ENCODE peak calls at places on chromosomes 1 and 21, in four cellular contexts. T is heart left ventricle, L is prostate gland, W is GM23338. G is an unnamed sample.

GRCh38 chr1:161092621-161093028 is 3.3 kb upstream of the NECTIN4 start:
- DNase-seq in T (no peak), L (no peak), W (no peak), G (no peak)

GRCh38 chr1:11951901-11952300 is 17.4 kb downstream of the PLOD1 start:
- DNase-seq in T (no peak), L (no peak), W (no peak), G (no peak)

GRCh38 chr1:245172829-245173228 is 18.0 kb downstream of the KIF26B start:
- DNase-seq in T (no peak), L (no peak), W (no peak), G (no peak)

GRCh38 chr1:5525597-5526384 is 466.4 kb downstream of the NPHP4 start:
- DNase-seq in T (no peak), L (no peak), W (no peak), G (no peak)

GRCh38 chr1:33332881-33333280 is 12.0 kb upstream of the A3GALT2 start:
- DNase-seq in T (no peak), L (no peak), W (no peak), G (peak; percentile 51)

GRCh38 chr1:42186172-42186571 is 21.6 kb upstream of the GUCA2A start:
- DNase-seq in T (no peak), L (no peak), W (no peak), G (no peak)

GRCh38 chr1:187491082-187491720 is 662.5 kb downstream of the PLA2G4A start:
- DNase-seq in T (no peak), L (no peak), W (no peak), G (no peak)

GRCh38 chr1:10494754-10495474 is 20.2 kb downstream of the PEX14 start:
- DNase-seq in T (peak; percentile 76), L (peak; percentile 76), W (peak; percentile 85), G (peak; percentile 81)

GRCh38 chr1:228064741-228065542 is 17.6 kb upstream of the ARF1 start:
- DNase-seq in T (no peak), L (no peak), W (no peak), G (no peak)

GRCh38 chr1:161157867-161158266 is 1.4 kb upstream of the USP21 start:
- DNase-seq in T (no peak), L (no peak), W (no peak), G (no peak)

GRCh38 chr1:3905266-3905952 is 5.3 kb upstream of the C1orf174 start:
- DNase-seq in T (no peak), L (no peak), W (no peak), G (no peak)

GRCh38 chr21:34367320-34367935 is 3.6 kb downstream of the KCNE2 start:
- DNase-seq in T (no peak), L (peak; percentile 64), W (peak; percentile 90), G (no peak)

GRCh38 chr1:89547563-89548485 is 23.2 kb downstream of the LRRC8B start:
- DNase-seq in T (no peak), L (peak; percentile 54), W (no peak), G (no peak)

GRCh38 chr1:155049651-155050559 is 1.2 kb upstream of the ADAM15 start:
- DNase-seq in T (no peak), L (peak; percentile 69), W (no peak), G (no peak)

GRCh38 chr1:113691184-113691583 is 68.1 kb downstream of the PHTF1 start:
- DNase-seq in T (no peak), L (no peak), W (no peak), G (no peak)

GRCh38 chr1:998905-999796 is 746 bp downstream of the HES4 start:
- DNase-seq in T (peak; percentile 45), L (no peak), W (peak; percentile 53), G (no peak)

GRCh38 chr1:6515771-6516170 is 24.3 kb upstream of the PLEKHG5 start:
- DNase-seq in T (no peak), L (no peak), W (no peak), G (no peak)

GRCh38 chr21:44574457-44575306 is 1.2 kb downstream of the KRTAP10-4 start:
- DNase-seq in T (no peak), L (no peak), W (peak; percentile 47), G (peak; percentile 25)

GRCh38 chr1:17365271-17365670 is 6.7 kb upstream of the PADI6 start:
- DNase-seq in T (no peak), L (no peak), W (no peak), G (no peak)

GRCh38 chr1:158068918-158069317 is 75.5 kb downstream of the KIRREL1 start:
- DNase-seq in T (no peak), L (no peak), W (no peak), G (no peak)
- H3K4me1 ChIP-seq in T (no peaks in the 10 kb centered on the region), L (no peaks in the 10 kb centered on the region), W (peaks cover 16% of the 10 kb centered on the region), G (peaks cover 7% of the 10 kb centered on the region)

GRCh38 chr21:42414066-42414465 is 10.4 kb downstream of the UBASH3A start:
- DNase-seq in T (no peak), L (no peak), W (no peak), G (no peak)
- H3K27ac ChIP-seq in T (no peak overlapping the region), L (no peak overlapping the region), W (no peak overlapping the region), G (no peak overlapping the region)

GRCh38 chr1:26703466-26703865 is 7.7 kb downstream of the ARID1A start:
- DNase-seq in T (no peak), L (no peak), W (no peak), G (no peak)

GRCh38 chr1:26702680-26703038 is 6.8 kb downstream of the ARID1A start:
- DNase-seq in T (no peak), L (no peak), W (no peak), G (no peak)

GRCh38 chr1:26706315-26706714 is 10.5 kb downstream of the ARID1A start:
- DNase-seq in T (no peak), L (no peak), W (no peak), G (no peak)

GRCh38 chr1:26704629-26705028 is 8.8 kb downstream of the ARID1A start:
- DNase-seq in T (no peak), L (no peak), W (no peak), G (no peak)

DNA sequence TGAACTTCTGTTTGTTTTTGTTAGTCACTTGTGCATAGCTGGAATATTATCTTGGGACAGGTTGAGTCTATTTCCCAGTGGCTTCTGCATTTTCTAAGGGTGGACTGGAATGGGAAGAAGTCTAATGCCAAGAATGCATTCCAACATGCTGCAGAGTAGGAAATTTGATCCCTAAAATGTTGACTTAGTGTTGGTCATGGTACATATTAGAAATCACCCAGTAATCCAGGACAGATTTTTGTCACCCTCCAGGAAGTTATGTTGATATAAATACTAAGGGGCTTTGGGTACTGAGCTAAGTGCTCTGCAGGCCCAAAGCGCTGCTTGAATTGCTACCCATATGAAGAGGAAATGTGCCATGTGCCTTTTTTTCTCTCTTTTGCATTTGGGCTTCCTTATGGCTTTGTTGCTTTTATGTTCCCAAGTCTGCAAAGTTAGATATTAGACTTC is 10.0 kb downstream of the ARID1A start:
- DNase-seq in T (no peak), L (peak; percentile 48), W (no peak), G (no peak)
- H3K4me1 ChIP-seq in T (peaks cover 53% of the 10 kb centered on the region), L (peaks cover 53% of the 10 kb centered on the region), W (peaks cover 59% of the 10 kb centered on the region), G (peaks cover 53% of the 10 kb centered on the region)

GRCh38 chr1:225608014-225608796 is 44.7 kb downstream of the ENAH start:
- DNase-seq in T (no peak), L (no peak), W (peak; percentile 44), G (no peak)

GRCh38 chr1:225613006-225613405 is 39.9 kb downstream of the ENAH start:
- DNase-seq in T (no peak), L (no peak), W (no peak), G (no peak)

GRCh38 chr1:225612265-225612664 is 40.7 kb downstream of the ENAH start:
- DNase-seq in T (no peak), L (no peak), W (no peak), G (no peak)

GRCh38 chr1:225610539-225610938 is 42.4 kb downstream of the ENAH start:
- DNase-seq in T (no peak), L (no peak), W (no peak), G (no peak)

DNA sequence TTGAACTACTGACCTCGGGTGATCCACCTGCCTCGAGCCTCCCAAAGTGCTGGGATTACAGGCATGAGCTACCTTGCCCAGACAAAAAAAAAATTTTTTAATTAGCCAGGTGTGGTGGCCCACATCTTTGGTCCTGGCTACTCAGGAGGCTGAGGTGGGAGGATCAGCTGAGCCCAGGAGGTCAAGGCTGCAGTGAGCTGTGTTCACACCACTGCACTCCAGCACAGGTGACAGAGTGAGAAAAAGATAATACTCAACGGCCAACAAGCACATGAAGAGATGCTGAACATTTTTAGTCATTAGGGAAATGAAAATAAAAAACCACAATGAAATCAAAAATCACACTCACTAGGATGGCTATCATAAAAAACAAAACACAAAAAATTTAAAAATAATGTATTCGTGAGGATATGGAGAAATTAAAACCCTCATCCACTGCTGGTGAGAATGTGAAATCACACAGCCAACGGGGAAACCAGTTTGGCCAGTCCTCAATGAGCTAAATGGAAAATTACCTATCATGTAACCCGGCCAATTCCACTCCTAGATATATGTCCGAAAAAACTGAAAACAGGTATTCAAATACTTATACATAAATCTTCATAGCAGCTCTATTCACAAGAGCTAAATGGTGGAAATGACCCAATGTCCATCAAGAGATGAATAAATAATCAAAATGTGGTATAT is 41.2 kb downstream of the ENAH start:
- DNase-seq in T (no peak), L (no peak), W (no peak), G (no peak)
- H3K27ac ChIP-seq in T (no peak overlapping the region), L (peak overlapping the region; percentile 11), W (no peak overlapping the region), G (no peak overlapping the region)

GRCh38 chr1:203327684-203328457 is 22.6 kb downstream of the BTG2 start:
- DNase-seq in T (peak; percentile 62), L (peak; percentile 75), W (no peak), G (no peak)
- H3K4me1 ChIP-seq in T (peaks cover 22% of the 10 kb centered on the region), L (peaks cover 36% of the 10 kb centered on the region), W (peaks cover 37% of the 10 kb centered on the region), G (peaks cover 6% of the 10 kb centered on the region)

GRCh38 chr1:95393434-95393833 is 159.4 kb downstream of the RWDD3 start:
- DNase-seq in T (no peak), L (no peak), W (no peak), G (no peak)
- H3K27ac ChIP-seq in T (no peak overlapping the region), L (no peak overlapping the region), W (no peak overlapping the region), G (no peak overlapping the region)

GRCh38 chr1:116567790-116568667 is 2.8 kb downstream of the CD58 start:
- DNase-seq in T (no peak), L (no peak), W (no peak), G (no peak)
- H3K4me1 ChIP-seq in T (peaks cover 11% of the 10 kb centered on the region), L (no peaks in the 10 kb centered on the region), W (peaks cover 18% of the 10 kb centered on the region), G (peaks cover 11% of the 10 kb centered on the region)

G was measured in lung.